ENCODE peak calls at places on chromosomes 3 and 15, in five cellular contexts. One of them, this sample, is unnamed.

GRCh38 chr3:55487376-55488241 is 503 bp upstream of the WNT5A start:
- DNase-seq in activated CD4-positive, alpha-beta T cell treated with anti-CD3 and anti-CD28 coated beads for 24 hours: no peak
- DNase-seq in central memory CD4-positive, alpha-beta T cell: no peak
- DNase-seq in A549: peak
- DNase-seq in CD8-positive, alpha-beta T cell: no peak
- DNase-seq in this sample: no peak

GRCh38 chr3:65992106-65992505 is 46.6 kb downstream of the MAGI1 start:
- DNase-seq in central memory CD4-positive, alpha-beta T cell: no peak
- DNase-seq in CD8-positive, alpha-beta T cell: no peak
- DNase-seq in activated CD4-positive, alpha-beta T cell treated with anti-CD3 and anti-CD28 coated beads for 24 hours: no peak
- DNase-seq in A549: no peak
- DNase-seq in this sample: no peak

GRCh38 chr15:82944840-82945239 is 7.7 kb downstream of the HOMER2 start:
- DNase-seq in central memory CD4-positive, alpha-beta T cell: no peak
- DNase-seq in activated CD4-positive, alpha-beta T cell treated with anti-CD3 and anti-CD28 coated beads for 24 hours: no peak
- DNase-seq in A549: no peak
- DNase-seq in CD8-positive, alpha-beta T cell: no peak
- DNase-seq in this sample: no peak

GRCh38 chr3:24522155-24522579 is 27.5 kb upstream of the THRB start:
- DNase-seq in activated CD4-positive, alpha-beta T cell treated with anti-CD3 and anti-CD28 coated beads for 24 hours: no peak
- DNase-seq in CD8-positive, alpha-beta T cell: no peak
- DNase-seq in central memory CD4-positive, alpha-beta T cell: no peak
- DNase-seq in A549: no peak
- DNase-seq in this sample: no peak

GRCh38 chr15:80003934-80004472 is 33.0 kb upstream of the BCL2A1 start:
- DNase-seq in CD8-positive, alpha-beta T cell: no peak
- DNase-seq in activated CD4-positive, alpha-beta T cell treated with anti-CD3 and anti-CD28 coated beads for 24 hours: no peak
- DNase-seq in A549: no peak
- DNase-seq in central memory CD4-positive, alpha-beta T cell: no peak
- DNase-seq in this sample: no peak

GRCh38 chr15:32872606-32873291 is 154.9 kb downstream of the GREM1 start:
- DNase-seq in activated CD4-positive, alpha-beta T cell treated with anti-CD3 and anti-CD28 coated beads for 24 hours: no peak
- DNase-seq in central memory CD4-positive, alpha-beta T cell: no peak
- DNase-seq in A549: no peak
- DNase-seq in CD8-positive, alpha-beta T cell: no peak
- DNase-seq in this sample: no peak

GRCh38 chr15:87764461-87765236 is 491.9 kb downstream of the NTRK3 start:
- DNase-seq in A549: peak
- DNase-seq in CD8-positive, alpha-beta T cell: no peak
- DNase-seq in activated CD4-positive, alpha-beta T cell treated with anti-CD3 and anti-CD28 coated beads for 24 hours: no peak
- DNase-seq in central memory CD4-positive, alpha-beta T cell: no peak
- DNase-seq in this sample: no peak

GRCh38 chr15:41501191-41501917 is 7.7 kb downstream of the ITPKA start:
- DNase-seq in A549: no peak
- DNase-seq in central memory CD4-positive, alpha-beta T cell: no peak
- DNase-seq in CD8-positive, alpha-beta T cell: peak
- DNase-seq in activated CD4-positive, alpha-beta T cell treated with anti-CD3 and anti-CD28 coated beads for 24 hours: no peak
- DNase-seq in this sample: no peak

GRCh38 chr3:31562525-31562924 is 29.8 kb downstream of the STT3B start:
- DNase-seq in A549: no peak
- DNase-seq in CD8-positive, alpha-beta T cell: peak
- DNase-seq in activated CD4-positive, alpha-beta T cell treated with anti-CD3 and anti-CD28 coated beads for 24 hours: peak
- DNase-seq in central memory CD4-positive, alpha-beta T cell: no peak
- DNase-seq in this sample: peak

GRCh38 chr15:90145259-90145658 is 43.0 kb upstream of the IDH2 start:
- DNase-seq in CD8-positive, alpha-beta T cell: no peak
- DNase-seq in A549: no peak
- DNase-seq in central memory CD4-positive, alpha-beta T cell: no peak
- DNase-seq in activated CD4-positive, alpha-beta T cell treated with anti-CD3 and anti-CD28 coated beads for 24 hours: no peak
- DNase-seq in this sample: no peak

GRCh38 chr3:85342915-85343314 is 384.1 kb downstream of the CADM2 start:
- DNase-seq in central memory CD4-positive, alpha-beta T cell: no peak
- DNase-seq in A549: peak
- DNase-seq in CD8-positive, alpha-beta T cell: no peak
- DNase-seq in activated CD4-positive, alpha-beta T cell treated with anti-CD3 and anti-CD28 coated beads for 24 hours: no peak
- DNase-seq in this sample: peak

This sample was measured in Jurkat, Clone E6-1.